ENCODE peak calls at places on chromosomes 13 and 19, in six cellular contexts. Z is T-helper 17 cell; R is CD4-positive, alpha-beta T cell; C is activated CD4-positive, CD25-positive, alpha-beta regulatory T cell treated with anti-CD3 and anti-CD28 coated beads, Interleukin-2, amount 50 U/mL, for 16 hours; J is pulmonary artery endothelial cell; G is neural progenitor cell. Q is an unnamed sample.

GRCh38 chr13:94595006-94595942 is 678 bp downstream of the TGDS start:
- DNase-seq in Z (no peak), J (no peak), G (peak; percentile 40), C (no peak), R (no peak), Q (peak; percentile 52)

GRCh38 chr19:13172335-13173128 is 22.3 kb downstream of the IER2 start:
- DNase-seq in Z (peak; percentile 64), R (peak; percentile 87), J (no peak), C (no peak), G (no peak), Q (peak; percentile 52)

GRCh38 chr13:97226788-97227627 is 4.9 kb downstream of the MBNL2 start:
- DNase-seq in J (peak; percentile 49), G (no peak), C (no peak), R (no peak), Z (peak; percentile 17), Q (peak; percentile 59)

GRCh38 chr13:74930402-74931165 is 551.4 kb downstream of the TBC1D4 start:
- DNase-seq in J (peak; percentile 8), G (no peak), C (no peak), R (no peak), Z (no peak), Q (no peak)

GRCh38 chr19:42487025-42487797 is 41.1 kb downstream of the CEACAM1 start:
- DNase-seq in C (no peak), R (no peak), Z (no peak), J (no peak), G (no peak), Q (no peak)

GRCh38 chr19:17214531-17215124 is 529 bp upstream of the USE1 start:
- DNase-seq in G (no peak), C (no peak), Z (no peak), R (no peak), J (no peak), Q (no peak)

GRCh38 chr13:41707192-41707858 is 250.0 kb downstream of the RGCC start:
- DNase-seq in R (no peak), G (no peak), Z (no peak), C (no peak), J (no peak), Q (no peak)

GRCh38 chr13:75076476-75076875 is 405.5 kb downstream of the TBC1D4 start:
- DNase-seq in J (no peak), Z (no peak), C (no peak), R (no peak), G (peak; percentile 9), Q (no peak)

GRCh38 chr19:48539503-48540096 is 12.4 kb upstream of the SULT2B1 start:
- DNase-seq in C (no peak), G (no peak), J (no peak), R (no peak), Z (no peak), Q (no peak)

GRCh38 chr19:1253514-1254080 is 5.2 kb downstream of the MIDN start:
- DNase-seq in J (no peak), R (no peak), Z (no peak), C (no peak), G (no peak), Q (no peak)

GRCh38 chr19:49489601-49490167 is 2.3 kb downstream of the RPL13A start:
- DNase-seq in G (peak; percentile 2), Z (no peak), J (no peak), C (no peak), R (no peak), Q (no peak)

GRCh38 chr13:47901451-47901850 is 99.6 kb downstream of the SUCLA2 start:
- DNase-seq in C (no peak), G (peak; percentile 13), R (no peak), J (no peak), Z (no peak), Q (no peak)

GRCh38 chr19:16737909-16738308 is 18.3 kb downstream of the NWD1 start:
- DNase-seq in G (no peak), C (no peak), R (no peak), J (no peak), Z (no peak), Q (no peak)

GRCh38 chr19:56765107-56765506 is 75.4 kb downstream of the PEG3 start:
- DNase-seq in G (no peak), J (no peak), R (no peak), Z (no peak), C (no peak), Q (peak; percentile 76)

GRCh38 chr19:1206733-1207301 is 1.2 kb downstream of the STK11 start:
- DNase-seq in R (peak; percentile 16), C (no peak), Z (no peak), J (no peak), G (no peak), Q (no peak)

GRCh38 chr13:27980280-27980998 is 8.1 kb downstream of the URAD start:
- DNase-seq in Z (no peak), C (no peak), J (no peak), R (no peak), G (peak; percentile 35), Q (no peak)

GRCh38 chr13:110228936-110229904 is 77.7 kb downstream of the COL4A1 start:
- DNase-seq in J (no peak), C (no peak), Z (no peak), G (no peak), R (no peak), Q (no peak)

GRCh38 chr19:10525636-10526035 is 8.4 kb upstream of the S1PR5 start:
- DNase-seq in R (no peak), Z (no peak), C (no peak), G (no peak), J (no peak), Q (no peak)

GRCh38 chr19:34145741-34146202 is 26.5 kb upstream of the LSM14A start:
- DNase-seq in G (peak; percentile 74), R (peak; percentile 39), Z (peak; percentile 41), C (peak; percentile 30), J (peak; percentile 4), Q (peak; percentile 78)

GRCh38 chr13:36548129-36548528 is 115.8 kb downstream of the CCNA1 start:
- DNase-seq in R (no peak), J (no peak), G (no peak), C (no peak), Z (no peak), Q (no peak)

GRCh38 chr13:51235756-51236564 is 13.8 kb downstream of the FAM124A start:
- DNase-seq in J (no peak), Z (no peak), C (no peak), G (no peak), R (no peak), Q (no peak)

GRCh38 chr19:49214701-49215100 is 57.1 kb downstream of the TRPM4 start:
- DNase-seq in C (no peak), Z (no peak), G (no peak), R (no peak), J (no peak), Q (no peak)

GRCh38 chr19:3595521-3596061 is 10.3 kb downstream of the GIPC3 start:
- DNase-seq in R (no peak), Z (no peak), J (no peak), G (no peak), C (no peak), Q (no peak)

GRCh38 chr19:29845576-29846176 is 33.9 kb downstream of the CCNE1 start:
- DNase-seq in R (no peak), Z (peak; percentile 13), J (no peak), C (no peak), G (peak; percentile 38), Q (peak; percentile 80)

GRCh38 chr19:28883241-28883693 is 329.7 kb downstream of the UQCRFS1 start:
- DNase-seq in C (no peak), J (no peak), G (peak; percentile 41), Z (no peak), R (no peak), Q (peak; percentile 4)

GRCh38 chr19:48967346-48968178 is 2.5 kb downstream of the FTL start:
- DNase-seq in Z (no peak), C (no peak), R (no peak), G (no peak), J (no peak), Q (peak; percentile 72)

GRCh38 chr13:66887088-66887487 is 343.0 kb downstream of the PCDH9 start:
- DNase-seq in Z (no peak), J (no peak), G (no peak), R (no peak), C (no peak), Q (peak; percentile 50)

GRCh38 chr13:58018020-58018419 is 386.5 kb downstream of the PCDH17 start:
- DNase-seq in R (no peak), Z (no peak), J (no peak), C (no peak), G (no peak), Q (no peak)

GRCh38 chr19:58007285-58007684 is 4.7 kb upstream of the ZNF606 start:
- DNase-seq in Z (no peak), C (no peak), R (no peak), G (no peak), J (no peak), Q (no peak)

GRCh38 chr13:63636231-63636993 is 2220.8 kb upstream of the PCDH20 start:
- DNase-seq in C (no peak), R (no peak), J (no peak), Z (no peak), G (no peak), Q (no peak)

GRCh38 chr19:10339380-10339960 is at the start of gene ICAM3:
- DNase-seq in G (no peak), J (no peak), R (peak; percentile 56), C (peak; percentile 37), Z (peak; percentile 55), Q (no peak)

GRCh38 chr13:21453352-21454089 is 5.6 kb downstream of the ZDHHC20 start:
- DNase-seq in R (no peak), C (no peak), J (no peak), G (no peak), Z (no peak), Q (no peak)

GRCh38 chr13:64165826-64166225 is 2750.2 kb upstream of the PCDH20 start:
- DNase-seq in G (no peak), C (no peak), Z (no peak), J (no peak), R (no peak), Q (no peak)

GRCh38 chr13:74388626-74389025 is 254.4 kb upstream of the KLF12 start:
- DNase-seq in Z (no peak), J (no peak), R (no peak), G (no peak), C (no peak), Q (no peak)

Q was measured in cerebellar cortex.